ENCODE peak calls at places on chromosomes 5 and 9, in four cellular contexts. One of them, this sample, is unnamed.
A peak's percentile ranks its signal among the peaks of the same experiment; 100 is the strongest.

GRCh38 chr9:33081128-33081851 is 4.8 kb upstream of the SMU1 start:
- DNase-seq in WERI-Rb-1: peak; percentile 73
- DNase-seq in uterus: peak; percentile 77
- DNase-seq in keratinocyte: no peak
- DNase-seq in this sample: peak; percentile 67

GRCh38 chr9:5446451-5447236 is 3.7 kb upstream of the CD274 start:
- DNase-seq in keratinocyte: no peak
- DNase-seq in WERI-Rb-1: no peak
- DNase-seq in uterus: no peak
- DNase-seq in this sample: no peak

GRCh38 chr5:108642170-108642906 is 105.4 kb upstream of the FER start:
- DNase-seq in keratinocyte: peak; percentile 19
- DNase-seq in uterus: peak; percentile 18
- DNase-seq in WERI-Rb-1: peak; percentile 82
- DNase-seq in this sample: peak; percentile 11

GRCh38 chr9:34451545-34451944 is 6.8 kb downstream of the FAM219A start:
- DNase-seq in keratinocyte: no peak
- DNase-seq in WERI-Rb-1: no peak
- DNase-seq in uterus: no peak
- DNase-seq in this sample: no peak

GRCh38 chr5:159242153-159242552 is 20.9 kb upstream of the UBLCP1 start:
- DNase-seq in uterus: no peak
- DNase-seq in WERI-Rb-1: no peak
- DNase-seq in keratinocyte: no peak
- DNase-seq in this sample: no peak

GRCh38 chr5:121797677-121798518 is 53.8 kb upstream of the FTMT start:
- DNase-seq in WERI-Rb-1: peak; percentile 55
- DNase-seq in uterus: no peak
- DNase-seq in keratinocyte: no peak
- DNase-seq in this sample: no peak

GRCh38 chr9:119556129-119556875 is 187.1 kb upstream of the BRINP1 start:
- DNase-seq in WERI-Rb-1: peak; percentile 92
- DNase-seq in uterus: peak; percentile 26
- DNase-seq in keratinocyte: no peak
- DNase-seq in this sample: peak; percentile 8

GRCh38 chr5:35061216-35061615 is 13.5 kb upstream of the AGXT2 start:
- DNase-seq in WERI-Rb-1: no peak
- DNase-seq in uterus: no peak
- DNase-seq in keratinocyte: no peak
- DNase-seq in this sample: peak; percentile 18

GRCh38 chr5:153122416-153122815 is 368.1 kb upstream of the GRIA1 start:
- DNase-seq in keratinocyte: no peak
- DNase-seq in uterus: no peak
- DNase-seq in WERI-Rb-1: no peak
- DNase-seq in this sample: no peak

GRCh38 chr5:141488591-141489478 is at the start of gene PCDHGC5:
- DNase-seq in WERI-Rb-1: no peak
- DNase-seq in uterus: peak; percentile 57
- DNase-seq in keratinocyte: peak; percentile 46
- DNase-seq in this sample: peak; percentile 60

GRCh38 chr9:109150925-109151547 is 16.0 kb downstream of the FRRS1L start:
- DNase-seq in WERI-Rb-1: no peak
- DNase-seq in uterus: no peak
- DNase-seq in keratinocyte: no peak
- DNase-seq in this sample: no peak

GRCh38 chr5:101306391-101307137 is 403.5 kb upstream of the ST8SIA4 start:
- DNase-seq in uterus: no peak
- DNase-seq in WERI-Rb-1: no peak
- DNase-seq in keratinocyte: no peak
- DNase-seq in this sample: no peak

GRCh38 chr9:87381050-87381711 is 116.5 kb upstream of the DAPK1 start:
- DNase-seq in uterus: no peak
- DNase-seq in keratinocyte: no peak
- DNase-seq in WERI-Rb-1: no peak
- DNase-seq in this sample: peak; percentile 29

GRCh38 chr5:75306746-75307145 is 30.3 kb upstream of the HMGCR start:
- DNase-seq in WERI-Rb-1: no peak
- DNase-seq in keratinocyte: no peak
- DNase-seq in uterus: no peak
- DNase-seq in this sample: peak; percentile 3

GRCh38 chr9:34347800-34348158 is 18.4 kb downstream of the NUDT2 start:
- DNase-seq in uterus: no peak
- DNase-seq in keratinocyte: no peak
- DNase-seq in WERI-Rb-1: no peak
- DNase-seq in this sample: no peak

GRCh38 chr5:114223866-114224265 is 138.0 kb upstream of the KCNN2 start:
- DNase-seq in uterus: no peak
- DNase-seq in WERI-Rb-1: peak; percentile 10
- DNase-seq in keratinocyte: no peak
- DNase-seq in this sample: no peak

GRCh38 chr5:17910318-17910717 is 276.1 kb downstream of the TAF11L14 start:
- DNase-seq in uterus: no peak
- DNase-seq in keratinocyte: peak; percentile 19
- DNase-seq in WERI-Rb-1: no peak
- DNase-seq in this sample: peak; percentile 5

GRCh38 chr5:115209279-115209678 is 39.6 kb upstream of the TRIM36 start:
- DNase-seq in WERI-Rb-1: no peak
- DNase-seq in keratinocyte: no peak
- DNase-seq in uterus: no peak
- DNase-seq in this sample: no peak

GRCh38 chr5:135304352-135305221 is 94.4 kb downstream of the MACROH2A1 start:
- DNase-seq in keratinocyte: no peak
- DNase-seq in WERI-Rb-1: peak; percentile 54
- DNase-seq in uterus: no peak
- DNase-seq in this sample: no peak

GRCh38 chr5:172768573-172769323 is 2.2 kb downstream of the DUSP1 start:
- DNase-seq in keratinocyte: no peak
- DNase-seq in uterus: peak; percentile 44
- DNase-seq in WERI-Rb-1: no peak
- DNase-seq in this sample: no peak

GRCh38 chr5:18037718-18038117 is 403.5 kb downstream of the TAF11L14 start:
- DNase-seq in keratinocyte: no peak
- DNase-seq in WERI-Rb-1: no peak
- DNase-seq in uterus: no peak
- DNase-seq in this sample: no peak

GRCh38 chr9:110820378-110820777 is 151.8 kb downstream of the MUSK start:
- DNase-seq in WERI-Rb-1: no peak
- DNase-seq in uterus: no peak
- DNase-seq in keratinocyte: no peak
- DNase-seq in this sample: no peak

GRCh38 chr5:64914396-64914795 is 145.7 kb downstream of the CWC27 start:
- DNase-seq in uterus: no peak
- DNase-seq in keratinocyte: no peak
- DNase-seq in WERI-Rb-1: no peak
- DNase-seq in this sample: no peak

GRCh38 chr5:44345871-44346270 is 43.3 kb downstream of the FGF10 start:
- DNase-seq in uterus: no peak
- DNase-seq in WERI-Rb-1: no peak
- DNase-seq in keratinocyte: no peak
- DNase-seq in this sample: no peak

GRCh38 chr9:35909274-35909673 is at the start of gene SPAAR:
- DNase-seq in keratinocyte: no peak
- DNase-seq in WERI-Rb-1: no peak
- DNase-seq in uterus: no peak
- DNase-seq in this sample: no peak

GRCh38 chr5:37552770-37553719 is 173.9 kb downstream of the WDR70 start:
- DNase-seq in WERI-Rb-1: no peak
- DNase-seq in uterus: no peak
- DNase-seq in keratinocyte: no peak
- DNase-seq in this sample: peak; percentile 16

GRCh38 chr9:18910858-18911257 is 122.2 kb downstream of the SAXO1 start:
- DNase-seq in WERI-Rb-1: no peak
- DNase-seq in keratinocyte: no peak
- DNase-seq in uterus: no peak
- DNase-seq in this sample: no peak

GRCh38 chr9:5492965-5493364 is 17.4 kb upstream of the PDCD1LG2 start:
- DNase-seq in keratinocyte: no peak
- DNase-seq in WERI-Rb-1: no peak
- DNase-seq in uterus: no peak
- DNase-seq in this sample: no peak

GRCh38 chr9:76562511-76562911 is 103.5 kb downstream of the GCNT1 start:
- DNase-seq in uterus: no peak
- DNase-seq in WERI-Rb-1: no peak
- DNase-seq in keratinocyte: no peak
- DNase-seq in this sample: peak; percentile 62
- H3K4me3 ChIP-seq in uterus: no peak overlapping the region
- H3K4me3 ChIP-seq in WERI-Rb-1: no peak overlapping the region
- H3K4me3 ChIP-seq in keratinocyte: no peak overlapping the region
- H3K4me3 ChIP-seq in this sample: no peak overlapping the region

DNA sequence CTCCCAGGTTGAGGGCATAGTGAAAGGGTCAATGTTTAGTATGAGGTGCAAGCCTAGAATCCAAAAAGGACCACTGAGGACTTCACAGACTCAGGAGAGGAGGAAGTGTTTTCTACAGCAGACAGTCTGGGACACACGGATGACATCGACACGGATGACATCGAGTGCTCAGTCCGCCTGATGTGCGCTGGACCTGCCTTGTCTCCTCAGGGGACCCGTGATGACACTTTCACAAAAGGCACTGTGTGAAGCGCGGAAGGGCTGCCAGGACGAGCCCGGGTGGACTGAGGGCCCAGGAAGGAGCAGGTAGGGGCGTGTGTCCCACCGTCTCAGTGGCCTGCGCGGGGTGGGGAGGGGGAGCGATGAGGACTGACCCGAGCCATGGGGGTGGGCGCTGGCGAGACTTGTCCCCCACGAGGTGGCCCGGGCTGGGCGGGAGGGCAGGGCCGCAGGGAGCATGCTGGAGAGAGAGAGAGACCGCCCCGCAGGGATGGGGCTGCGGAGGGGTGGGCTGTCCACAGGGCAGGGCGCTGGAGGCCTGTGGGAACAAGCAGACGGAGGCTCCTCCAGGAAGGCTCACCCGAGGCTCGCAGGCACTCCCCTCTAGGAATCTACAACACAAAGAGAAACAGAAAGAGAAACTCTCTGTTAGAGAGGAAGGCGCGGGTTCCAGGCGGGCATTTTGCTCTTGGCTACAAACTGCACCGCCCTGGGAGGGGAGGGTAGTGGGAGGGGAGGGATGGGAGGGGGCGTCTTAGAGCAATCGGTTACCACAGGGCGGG is 54.9 kb downstream of the USP20 start:
- DNase-seq in WERI-Rb-1: no peak
- DNase-seq in keratinocyte: no peak
- DNase-seq in uterus: no peak
- DNase-seq in this sample: no peak
- H3K4me3 ChIP-seq in WERI-Rb-1: no peak overlapping the region
- H3K4me3 ChIP-seq in keratinocyte: no peak overlapping the region
- H3K4me3 ChIP-seq in uterus: no peak overlapping the region
- H3K4me3 ChIP-seq in this sample: no peak overlapping the region

DNA sequence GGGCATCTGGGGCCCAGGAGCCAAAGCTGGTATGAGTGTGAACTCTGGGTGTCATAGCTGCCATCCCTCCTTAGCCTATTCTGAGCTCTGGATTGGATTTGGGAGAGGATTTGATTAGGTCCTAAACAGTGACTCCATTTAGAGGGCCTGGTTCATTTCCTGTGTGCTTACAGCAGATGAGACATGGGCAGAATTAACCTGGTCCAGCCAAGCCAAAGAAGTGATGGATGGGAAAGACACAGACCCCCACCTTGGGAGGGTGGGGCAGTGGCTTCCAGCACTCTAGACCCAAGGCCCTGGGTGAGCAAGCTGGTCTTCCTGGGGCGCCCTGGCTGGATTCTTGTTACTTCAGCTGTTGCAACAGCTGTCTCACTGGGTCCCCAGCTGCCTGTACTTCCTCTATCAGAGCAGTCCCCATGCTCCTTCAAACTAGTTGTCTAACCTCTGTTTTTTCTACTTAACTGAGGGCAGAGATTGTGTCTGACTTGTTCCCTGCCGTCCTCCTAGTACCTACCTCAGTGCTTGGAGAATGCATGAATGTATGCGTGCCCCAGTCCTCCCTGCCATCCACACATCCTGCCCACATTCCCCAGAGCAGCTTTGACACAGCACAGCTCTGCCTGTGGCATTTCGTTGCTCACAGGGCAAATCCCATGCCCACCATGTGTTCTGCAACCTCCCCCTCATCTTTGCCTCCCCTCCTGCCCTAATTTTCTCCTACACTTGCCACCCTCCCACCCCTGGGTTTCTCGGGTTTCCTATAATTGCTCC is 115.9 kb downstream of the RGS3 start:
- DNase-seq in keratinocyte: no peak
- DNase-seq in WERI-Rb-1: no peak
- DNase-seq in uterus: no peak
- DNase-seq in this sample: no peak
- H3K4me3 ChIP-seq in keratinocyte: no peak overlapping the region
- H3K4me3 ChIP-seq in WERI-Rb-1: no peak overlapping the region
- H3K4me3 ChIP-seq in uterus: no peak overlapping the region
- H3K4me3 ChIP-seq in this sample: no peak overlapping the region

GRCh38 chr9:136364942-136365774 is 1.6 kb upstream of the DNLZ start:
- DNase-seq in keratinocyte: no peak
- DNase-seq in WERI-Rb-1: peak; percentile 88
- DNase-seq in uterus: no peak
- DNase-seq in this sample: no peak

GRCh38 chr9:136363106-136363605 is 388 bp downstream of the DNLZ start:
- DNase-seq in keratinocyte: peak; percentile 81
- DNase-seq in uterus: peak; percentile 98
- DNase-seq in WERI-Rb-1: peak; percentile 97
- DNase-seq in this sample: peak; percentile 78

GRCh38 chr9:136363606-136364368 is at the start of gene DNLZ:
- DNase-seq in WERI-Rb-1: peak; percentile 77
- DNase-seq in keratinocyte: no peak
- DNase-seq in uterus: peak; percentile 81
- DNase-seq in this sample: peak; percentile 34

GRCh38 chr9:136365775-136366223 is 2.3 kb upstream of the DNLZ start:
- DNase-seq in keratinocyte: no peak
- DNase-seq in WERI-Rb-1: no peak
- DNase-seq in uterus: no peak
- DNase-seq in this sample: no peak

DNA sequence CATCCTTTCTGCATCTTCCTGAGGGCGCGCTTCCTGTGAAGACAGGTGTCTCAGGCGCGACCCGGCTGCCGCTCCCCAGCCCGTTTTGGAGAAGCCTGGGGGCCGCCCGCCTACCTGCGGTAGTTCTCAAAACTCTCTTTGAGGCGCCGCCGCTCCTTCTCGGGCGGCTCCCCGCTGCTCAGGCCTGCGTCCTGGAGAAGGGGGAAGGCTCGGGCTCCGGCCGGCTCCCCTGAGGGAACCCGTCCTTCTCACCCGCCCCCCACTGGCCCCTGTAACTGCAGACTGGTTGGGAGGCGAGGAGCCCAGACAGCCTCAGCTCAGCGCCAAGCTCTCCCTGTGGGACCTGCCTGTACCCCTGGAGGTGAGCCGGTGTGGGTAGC is 815 bp upstream of the DNLZ start:
- DNase-seq in uterus: no peak
- DNase-seq in keratinocyte: no peak
- DNase-seq in WERI-Rb-1: no peak
- DNase-seq in this sample: no peak
- H3K4me3 ChIP-seq in uterus: no peak overlapping the region
- H3K4me3 ChIP-seq in keratinocyte: peak overlapping the region; percentile 53
- H3K4me3 ChIP-seq in WERI-Rb-1: no peak overlapping the region
- H3K4me3 ChIP-seq in this sample: no peak overlapping the region

DNA sequence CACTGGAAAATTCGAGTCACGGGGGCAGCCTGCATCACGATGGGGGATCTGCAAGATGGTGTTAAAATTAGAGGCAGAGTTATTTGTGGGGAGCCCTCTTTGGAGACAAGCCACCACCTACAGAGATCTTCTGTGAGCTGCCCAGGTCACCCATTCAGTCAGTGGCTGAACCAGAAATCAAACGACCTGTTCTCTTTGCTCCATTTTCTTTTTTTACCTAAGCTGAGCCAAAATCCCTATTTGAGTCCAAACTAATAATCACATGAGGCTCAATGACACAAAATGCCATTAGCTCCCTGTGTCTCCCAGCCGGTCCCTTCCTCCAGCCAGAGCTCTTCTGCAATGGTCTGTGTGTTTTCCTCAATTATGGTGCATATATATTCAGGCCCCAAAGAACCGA is 394.2 kb downstream of the AGTPBP1 start:
- DNase-seq in uterus: no peak
- DNase-seq in keratinocyte: no peak
- DNase-seq in WERI-Rb-1: no peak
- DNase-seq in this sample: no peak
- H3K4me3 ChIP-seq in uterus: no peak overlapping the region
- H3K4me3 ChIP-seq in keratinocyte: no peak overlapping the region
- H3K4me3 ChIP-seq in WERI-Rb-1: no peak overlapping the region
- H3K4me3 ChIP-seq in this sample: no peak overlapping the region

This sample was measured in skeletal muscle cell.